ENCODE peak calls at places on chromosomes 6 and 20, in six cellular contexts. A is mammary epithelial cell, Y is trophoblast cell, J is PC-3, B is endothelial cell of umbilical vein, S is IMR-90. T is an unnamed sample.

GRCh38 chr6:79079425-79080130 is 1.5 kb upstream of the PHIP start:
- DNase-seq in A (no peak), Y (no peak), J (peak; percentile 3), B (peak; percentile 49), S (peak; percentile 8), T (no peak)

GRCh38 chr20:17885544-17885943 is 83.0 kb downstream of the SNX5 start:
- DNase-seq in S (no peak), Y (no peak), A (no peak), J (no peak), B (no peak), T (no peak)

GRCh38 chr6:17589402-17590116 is 10.5 kb upstream of the FAM8A1 start:
- DNase-seq in Y (peak; percentile 97), A (peak; percentile 91), J (peak; percentile 93), S (peak; percentile 95), B (peak; percentile 9), T (no peak)

GRCh38 chr6:116528163-116528562 is 16.7 kb downstream of the CALHM5 start:
- DNase-seq in B (peak; percentile 57), S (no peak), Y (no peak), A (no peak), J (no peak), T (no peak)

GRCh38 chr20:31666258-31667042 is 28.7 kb downstream of the COX4I2 start:
- DNase-seq in B (no peak), A (no peak), J (no peak), S (no peak), Y (peak; percentile 13), T (no peak)

GRCh38 chr6:85672623-85673022 is 29.9 kb upstream of the SYNCRIP start:
- DNase-seq in J (no peak), B (no peak), Y (no peak), A (no peak), S (no peak), T (no peak)

GRCh38 chr20:6665621-6666345 is 101.7 kb upstream of the BMP2 start:
- DNase-seq in J (no peak), Y (no peak), S (no peak), A (no peak), B (no peak), T (no peak)

GRCh38 chr6:143675946-143676345 is 1.8 kb upstream of the PHACTR2 start:
- DNase-seq in A (no peak), S (peak; percentile 56), Y (peak; percentile 18), J (peak; percentile 73), B (no peak), T (no peak)

GRCh38 chr6:7672066-7673062 is 53.5 kb upstream of the BMP6 start:
- DNase-seq in S (peak; percentile 13), B (no peak), Y (no peak), J (no peak), A (peak; percentile 11), T (no peak)

GRCh38 chr6:2190661-2191389 is 54.6 kb downstream of the GMDS start:
- DNase-seq in B (no peak), J (no peak), S (no peak), A (no peak), Y (no peak), T (no peak)

GRCh38 chr6:111210074-111210729 is 122.9 kb downstream of the SLC16A10 start:
- DNase-seq in J (peak; percentile 76), B (peak; percentile 73), S (peak; percentile 57), Y (peak; percentile 7), A (peak; percentile 57), T (peak; percentile 57)

GRCh38 chr6:133959667-133960368 is 6.8 kb downstream of the TBPL1 start:
- DNase-seq in Y (no peak), B (no peak), J (no peak), A (no peak), S (no peak), T (no peak)

GRCh38 chr20:58718729-58719128 is 26.1 kb downstream of the NPEPL1 start:
- DNase-seq in J (no peak), Y (no peak), A (no peak), B (no peak), S (no peak), T (no peak)

GRCh38 chr6:108587258-108588059 is 26.7 kb downstream of the FOXO3 start:
- DNase-seq in Y (no peak), B (peak; percentile 61), J (peak; percentile 56), S (peak; percentile 92), A (peak; percentile 66), T (peak; percentile 52)

GRCh38 chr6:2817778-2818443 is 23.8 kb downstream of the SERPINB1 start:
- DNase-seq in B (peak; percentile 88), Y (no peak), A (peak; percentile 93), S (peak; percentile 61), J (peak; percentile 93), T (no peak)

GRCh38 chr6:48826884-48827701 is 636.0 kb downstream of the MMUT start:
- DNase-seq in A (peak; percentile 100), B (peak; percentile 71), S (peak; percentile 97), Y (peak; percentile 89), J (peak; percentile 99), T (no peak)

GRCh38 chr6:64330694-64331309 is 695.2 kb downstream of the PHF3 start:
- DNase-seq in Y (peak; percentile 45), A (peak; percentile 14), S (peak; percentile 77), B (peak; percentile 36), J (peak; percentile 86), T (peak; percentile 67)
- H2AFZ ChIP-seq in Y (no peak overlapping the region), A (no peak overlapping the region), S (peak overlapping the region; percentile 63), B (no peak overlapping the region), J (no peak overlapping the region), T (no peak overlapping the region)

GRCh38 chr6:100175814-100176275 is 181.8 kb upstream of the MCHR2 start:
- DNase-seq in B (peak; percentile 44), A (peak; percentile 52), J (peak; percentile 93), S (peak; percentile 95), Y (no peak), T (no peak)
- H2AFZ ChIP-seq in B (no peak overlapping the region), A (peak overlapping the region; percentile 68), J (peak overlapping the region; percentile 74), S (peak overlapping the region; percentile 54), Y (no peak overlapping the region), T (no peak overlapping the region)

GRCh38 chr6:36024154-36024760 is at the start of gene SLC26A8:
- DNase-seq in J (no peak), A (no peak), S (no peak), B (no peak), Y (peak; percentile 26), T (no peak)
- H2AFZ ChIP-seq in J (no peak within 1 kb of the TSS), A (peak within 1 kb of the TSS; percentile 84), S (peak within 1 kb of the TSS; percentile 57), B (peak within 1 kb of the TSS; percentile 25), Y (peak within 1 kb of the TSS; percentile 83), T (no peak within 1 kb of the TSS)

GRCh38 chr6:135298455-135298854 is 117.3 kb downstream of the MYB start:
- DNase-seq in J (no peak), S (no peak), Y (no peak), B (no peak), A (no peak), T (no peak)
- H2AFZ ChIP-seq in J (no peak overlapping the region), S (no peak overlapping the region), Y (no peak overlapping the region), B (no peak overlapping the region), A (no peak overlapping the region), T (no peak overlapping the region)

GRCh38 chr20:43916073-43916874 is 1.6 kb downstream of the TOX2 start:
- DNase-seq in J (no peak), A (no peak), Y (no peak), S (no peak), B (no peak), T (no peak)
- H2AFZ ChIP-seq in J (no peak overlapping the region), A (peak overlapping the region; percentile 77), Y (peak overlapping the region; percentile 43), S (peak overlapping the region; percentile 86), B (peak overlapping the region; percentile 65), T (no peak overlapping the region)

GRCh38 chr6:84466521-84466920 is 239.1 kb upstream of the CEP162 start:
- DNase-seq in A (peak; percentile 48), J (peak; percentile 87), S (peak; percentile 7), B (peak; percentile 93), Y (no peak), T (no peak)
- H2AFZ ChIP-seq in A (no peak overlapping the region), J (no peak overlapping the region), S (peak overlapping the region; percentile 33), B (no peak overlapping the region), Y (no peak overlapping the region), T (no peak overlapping the region)

DNA sequence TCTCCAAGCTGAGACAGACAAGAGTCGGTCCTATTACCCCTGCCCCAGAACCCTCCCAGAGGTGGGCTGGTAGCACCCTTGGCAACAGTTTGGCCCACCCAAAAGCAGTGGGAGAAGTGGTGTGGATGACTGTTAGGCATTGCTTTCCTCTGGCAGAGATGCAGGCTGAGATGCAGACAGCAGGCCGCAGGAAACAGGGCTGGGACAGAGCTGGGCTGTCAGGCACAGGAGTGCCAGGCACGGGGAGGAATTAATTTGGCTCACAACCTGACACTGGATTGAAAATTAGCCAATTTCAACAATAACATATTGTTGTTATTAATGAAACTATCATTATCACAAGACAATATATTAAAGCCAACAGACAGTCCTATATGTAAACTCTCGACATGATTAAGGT is 15.7 kb upstream of the SIRT5 start:
- DNase-seq in A (no peak), B (peak; percentile 31), S (no peak), Y (no peak), J (no peak), T (no peak)
- H2AFZ ChIP-seq in A (peak overlapping the region; percentile 78), B (peak overlapping the region; percentile 56), S (no peak overlapping the region), Y (no peak overlapping the region), J (no peak overlapping the region), T (no peak overlapping the region)

DNA sequence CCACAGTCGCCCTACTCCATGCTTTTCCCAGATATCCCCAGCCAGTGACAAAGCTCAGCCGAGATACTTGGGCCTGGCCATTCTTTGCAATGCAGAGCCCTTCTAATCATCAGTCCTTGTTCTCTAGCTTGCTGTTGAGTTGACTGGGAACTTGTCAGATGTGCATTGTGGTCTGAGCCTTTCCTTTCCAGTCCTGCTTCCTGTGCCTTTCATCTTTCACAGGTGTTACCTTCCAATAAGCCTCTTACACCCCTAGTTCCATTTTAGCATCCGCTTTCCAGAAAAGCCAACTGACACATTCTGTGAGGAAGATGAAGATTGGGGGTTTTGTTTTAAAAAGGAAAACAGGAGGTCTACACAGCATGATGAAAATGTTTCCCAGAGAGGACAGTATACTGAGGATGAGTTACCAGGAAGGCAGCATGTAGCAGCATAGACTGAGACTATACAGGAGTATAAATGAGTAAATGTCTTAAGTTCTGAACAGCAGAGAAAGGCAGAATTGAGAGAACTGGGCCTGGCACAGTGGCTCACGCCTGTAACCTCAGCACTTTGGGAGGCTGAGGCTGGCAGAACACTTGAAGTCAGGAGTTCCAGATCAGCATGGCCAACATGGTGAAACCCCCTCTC is 5.5 kb upstream of the CEP85L start:
- DNase-seq in B (no peak), Y (no peak), S (no peak), A (no peak), J (no peak), T (peak; percentile 44)
- H2AFZ ChIP-seq in B (no peak overlapping the region), Y (no peak overlapping the region), S (no peak overlapping the region), A (no peak overlapping the region), J (no peak overlapping the region), T (no peak overlapping the region)

GRCh38 chr6:155495011-155495768 is 39.6 kb upstream of the NOX3 start:
- DNase-seq in B (peak; percentile 48), Y (no peak), J (peak; percentile 6), A (no peak), S (peak; percentile 92), T (no peak)
- H2AFZ ChIP-seq in B (peak overlapping the region; percentile 48), Y (no peak overlapping the region), J (no peak overlapping the region), A (no peak overlapping the region), S (peak overlapping the region; percentile 92), T (no peak overlapping the region)

T was measured in MM.1S.